ENCODE peak calls at places on chromosomes 2 and 18, in four cellular contexts. B is Calu3, D is AG10803, U is amniotic epithelial cell. C is an unnamed sample.

GRCh38 chr2:79178073-79178720 is 18.6 kb upstream of the REG3A start:
- DNase-seq in B (no peak), D (no peak), U (no peak), C (no peak)

GRCh38 chr18:43161528-43161927 is 46.0 kb upstream of the RIT2 start:
- DNase-seq in B (no peak), D (peak; percentile 16), U (peak; percentile 0), C (no peak)

GRCh38 chr2:201933792-201934229 is 99.8 kb upstream of the FZD7 start:
- DNase-seq in B (no peak), D (peak; percentile 75), U (no peak), C (no peak)

GRCh38 chr2:109387221-109387735 is 226.5 kb downstream of the SEPTIN10 start:
- DNase-seq in B (no peak), D (no peak), U (no peak), C (no peak)

GRCh38 chr2:150620860-150621259 is 133.4 kb upstream of the RND3 start:
- DNase-seq in B (no peak), D (no peak), U (peak; percentile 61), C (no peak)

GRCh38 chr2:150234787-150235512 is 252.5 kb downstream of the RND3 start:
- DNase-seq in B (no peak), D (peak; percentile 97), U (peak; percentile 36), C (no peak)

GRCh38 chr2:85438291-85439110 is 20.0 kb downstream of the SH2D6 start:
- DNase-seq in B (no peak), D (no peak), U (no peak), C (no peak)

GRCh38 chr2:135257383-135258090 is 205.4 kb downstream of the RAB3GAP1 start:
- DNase-seq in B (no peak), D (peak; percentile 83), U (no peak), C (no peak)

GRCh38 chr2:222693837-222694236 is 22.4 kb downstream of the MOGAT1 start:
- DNase-seq in B (no peak), D (no peak), U (peak; percentile 38), C (peak; percentile 41)

GRCh38 chr2:231905026-231905425 is 21.2 kb downstream of the NPPC start:
- DNase-seq in B (no peak), D (no peak), U (no peak), C (no peak)

GRCh38 chr2:226074391-226074790 is 674.9 kb downstream of the NYAP2 start:
- DNase-seq in B (no peak), D (no peak), U (no peak), C (no peak)

GRCh38 chr2:48530033-48530804 is at the start of gene STON1:
- DNase-seq in B (peak; percentile 10), D (peak; percentile 47), U (peak; percentile 75), C (no peak)

GRCh38 chr2:161077367-161078210 is 82.6 kb upstream of the TANK start:
- DNase-seq in B (no peak), D (peak; percentile 29), U (peak; percentile 28), C (no peak)

GRCh38 chr2:62724886-62725711 is 19.6 kb downstream of the EHBP1 start:
- DNase-seq in B (peak; percentile 78), D (no peak), U (no peak), C (peak; percentile 22)

GRCh38 chr2:230067990-230068657 is 600 bp downstream of the SLC16A14 start:
- DNase-seq in B (peak; percentile 78), D (peak; percentile 8), U (no peak), C (no peak)

GRCh38 chr2:160742679-160743078 is 249.1 kb upstream of the RBMS1 start:
- DNase-seq in B (no peak), D (peak; percentile 59), U (peak; percentile 56), C (no peak)

GRCh38 chr2:100750143-100750542 is 69.8 kb upstream of the NPAS2 start:
- DNase-seq in B (no peak), D (no peak), U (no peak), C (no peak)

GRCh38 chr2:174722942-174723598 is 41.2 kb downstream of the CHRNA1 start:
- DNase-seq in B (no peak), D (no peak), U (peak; percentile 36), C (no peak)